ENCODE peak calls at places on chromosome 10, in seven cellular contexts. C is HFF-Myc, Q is cardiac fibroblast, L is left lung, S is thoracic aorta, R is AG09319, N is neural crest cell. W is an unnamed sample.

GRCh38 chr10:44934416-44935200 is 23.5 kb downstream of the TMEM72 start:
- DNase-seq in C (no peak), Q (peak), L (no peak), S (no peak), R (no peak), N (no peak), W (no peak)

GRCh38 chr10:102678842-102679289 is 34.6 kb downstream of the TRIM8 start:
- DNase-seq in C (no peak), Q (peak), L (peak), S (no peak), R (no peak), N (peak), W (no peak)

GRCh38 chr10:29039659-29040309 is 249.1 kb upstream of the LYZL1 start:
- DNase-seq in C (no peak), Q (peak), L (no peak), S (no peak), R (peak), N (no peak), W (no peak)

GRCh38 chr10:88852327-88852726 is 683 bp upstream of the ANKRD22 start:
- DNase-seq in C (no peak), Q (no peak), L (no peak), S (no peak), R (no peak), N (no peak), W (no peak)

GRCh38 chr10:62233494-62234283 is 35.0 kb downstream of the RTKN2 start:
- DNase-seq in C (no peak), Q (peak), L (no peak), S (no peak), R (no peak), N (no peak), W (no peak)

GRCh38 chr10:119252470-119253151 is 45.2 kb downstream of the GRK5 start:
- DNase-seq in C (no peak), Q (no peak), L (no peak), S (no peak), R (no peak), N (no peak), W (no peak)

GRCh38 chr10:1114355-1115261 is 58.4 kb downstream of the WDR37 start:
- DNase-seq in C (no peak), Q (no peak), L (no peak), S (no peak), R (no peak), N (no peak), W (no peak)

GRCh38 chr10:47413531-47414226 is 29.6 kb upstream of the ZNF488 start:
- DNase-seq in C (no peak), Q (no peak), L (peak), S (no peak), R (no peak), N (no peak), W (no peak)

GRCh38 chr10:14838582-14839304 is 637 bp downstream of the HSPA14 start:
- DNase-seq in C (no peak), Q (peak), L (peak), S (no peak), R (no peak), N (peak), W (no peak)

GRCh38 chr10:61463035-61463909 is 10.1 kb upstream of the TMEM26 start:
- DNase-seq in C (peak), Q (peak), L (no peak), S (no peak), R (peak), N (no peak), W (no peak)

GRCh38 chr10:58942724-58943123 is 233.7 kb upstream of the PHYHIPL start:
- DNase-seq in C (no peak), Q (no peak), L (no peak), S (no peak), R (no peak), N (no peak), W (no peak)

GRCh38 chr10:104130041-104130440 is 8.1 kb downstream of the SFR1 start:
- DNase-seq in C (no peak), Q (peak), L (no peak), S (no peak), R (no peak), N (no peak), W (no peak)

GRCh38 chr10:43867667-43868361 is 219.1 kb upstream of the ZNF32 start:
- DNase-seq in C (no peak), Q (peak), L (no peak), S (no peak), R (no peak), N (no peak), W (no peak)

GRCh38 chr10:99941942-99942835 is 67.6 kb downstream of the DNMBP start:
- DNase-seq in C (no peak), Q (peak), L (no peak), S (no peak), R (no peak), N (no peak), W (no peak)

GRCh38 chr10:30911303-30911863 is 120.3 kb downstream of the ZNF438 start:
- DNase-seq in C (no peak), Q (no peak), L (no peak), S (no peak), R (no peak), N (no peak), W (no peak)

GRCh38 chr10:90087197-90088007 is 386.0 kb downstream of the KIF20B start:
- DNase-seq in C (peak), Q (peak), L (no peak), S (no peak), R (no peak), N (no peak), W (no peak)

GRCh38 chr10:43225787-43226153 is 41.1 kb downstream of the RASGEF1A start:
- DNase-seq in C (no peak), Q (no peak), L (peak), S (no peak), R (no peak), N (no peak), W (no peak)

GRCh38 chr10:62194924-62195674 is 73.5 kb downstream of the RTKN2 start:
- DNase-seq in C (no peak), Q (no peak), L (no peak), S (no peak), R (no peak), N (no peak), W (no peak)

GRCh38 chr10:3245395-3245794 is 72.8 kb upstream of the PITRM1 start:
- DNase-seq in C (no peak), Q (no peak), L (no peak), S (no peak), R (no peak), N (no peak), W (no peak)

GRCh38 chr10:593901-594457 is 95.5 kb downstream of the DIP2C start:
- DNase-seq in C (no peak), Q (peak), L (peak), S (no peak), R (no peak), N (no peak), W (no peak)

GRCh38 chr10:90326498-90327267 is 531.2 kb downstream of the HTR7 start:
- DNase-seq in C (no peak), Q (peak), L (no peak), S (no peak), R (no peak), N (no peak), W (no peak)

GRCh38 chr10:45422862-45423659 is 49.0 kb downstream of the ALOX5 start:
- DNase-seq in C (no peak), Q (no peak), L (no peak), S (no peak), R (no peak), N (no peak), W (no peak)

GRCh38 chr10:56472978-56473377 is 111.9 kb upstream of the ZWINT start:
- DNase-seq in C (no peak), Q (no peak), L (no peak), S (no peak), R (no peak), N (no peak), W (no peak)

GRCh38 chr10:56470701-56471100 is 109.6 kb upstream of the ZWINT start:
- DNase-seq in C (no peak), Q (no peak), L (no peak), S (no peak), R (no peak), N (no peak), W (no peak)

GRCh38 chr10:56466005-56466404 is 104.9 kb upstream of the ZWINT start:
- DNase-seq in C (no peak), Q (no peak), L (peak), S (no peak), R (no peak), N (no peak), W (no peak)

GRCh38 chr10:56469482-56469881 is 108.4 kb upstream of the ZWINT start:
- DNase-seq in C (no peak), Q (no peak), L (no peak), S (no peak), R (no peak), N (no peak), W (no peak)
- TF ChIP-seq CTCF in C (no peak), Q (no peak), L (no peak), S (no peak), R (no peak), N (no peak), W (no peak)

GRCh38 chr10:36506696-36507477 is 618.5 kb upstream of the ANKRD30A start:
- DNase-seq in C (no peak), Q (no peak), L (no peak), S (no peak), R (no peak), N (no peak), W (no peak)

GRCh38 chr10:36499696-36500095 is 625.7 kb upstream of the ANKRD30A start:
- DNase-seq in C (no peak), Q (no peak), L (no peak), S (no peak), R (no peak), N (no peak), W (no peak)

GRCh38 chr10:36504752-36505151 is 620.6 kb upstream of the ANKRD30A start:
- DNase-seq in C (no peak), Q (peak), L (no peak), S (no peak), R (no peak), N (no peak), W (no peak)
- TF ChIP-seq CTCF in C (no peak), Q (peak), L (no peak), S (no peak), R (no peak), N (no peak), W (peak)

GRCh38 chr10:48885376-48885775 is 54.3 kb downstream of the LRRC18 start:
- DNase-seq in C (no peak), Q (peak), L (no peak), S (no peak), R (no peak), N (peak), W (no peak)
- TF ChIP-seq CTCF in C (peak), Q (peak), L (no peak), S (no peak), R (peak), N (peak), W (peak)

DNA sequence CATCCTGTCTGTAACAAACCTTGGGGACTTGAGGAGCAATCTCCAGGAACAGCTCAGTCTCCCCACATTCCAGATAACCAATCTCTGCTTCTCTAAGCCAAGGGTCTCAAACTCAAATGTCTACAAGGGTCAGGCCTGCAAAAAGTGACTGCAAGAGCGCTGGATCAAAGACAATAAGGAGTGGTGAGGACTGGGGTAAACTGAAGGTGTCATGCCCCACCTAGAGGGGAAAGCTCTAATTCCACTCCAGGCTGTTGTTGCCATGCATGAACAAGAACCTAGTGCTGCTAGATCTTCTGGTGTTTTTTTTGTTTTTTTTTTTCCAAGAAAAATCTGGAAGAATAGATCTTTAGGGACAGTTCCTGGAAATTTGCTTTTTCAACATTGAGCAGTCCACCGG is 117.9 kb upstream of the MACROH2A2 start:
- DNase-seq in C (no peak), Q (peak), L (no peak), S (no peak), R (no peak), N (no peak), W (no peak)
- TF ChIP-seq CTCF in C (peak), Q (peak), L (no peak), S (no peak), R (no peak), N (peak), W (no peak)